ENCODE peak calls at places on chromosomes 7 and 10, in four cellular contexts. L is cardiac muscle cell, K is GM23338, M is SJSA1. N is an unnamed sample.

GRCh38 chr10:62180677-62181076 is 88.0 kb downstream of the RTKN2 start:
- DNase-seq in L (no peak), K (no peak), M (no peak), N (no peak)

GRCh38 chr7:54967384-54967783 is 51.4 kb upstream of the EGFR start:
- DNase-seq in L (no peak), K (peak), M (peak), N (no peak)

GRCh38 chr7:32680259-32681173 is 185.2 kb downstream of the AVL9 start:
- DNase-seq in L (peak), K (peak), M (peak), N (no peak)

GRCh38 chr10:3902809-3903410 is 117.9 kb upstream of the KLF6 start:
- DNase-seq in L (peak), K (no peak), M (peak), N (no peak)

GRCh38 chr7:129993275-129993674 is 40.5 kb upstream of the UBE2H start:
- DNase-seq in L (no peak), K (no peak), M (peak), N (no peak)

GRCh38 chr7:94303736-94304135 is 91.0 kb upstream of the COL1A2 start:
- DNase-seq in L (peak), K (no peak), M (peak), N (no peak)

GRCh38 chr10:108166401-108166800 is 1001.9 kb upstream of the SORCS1 start:
- DNase-seq in L (no peak), K (no peak), M (no peak), N (no peak)

GRCh38 chr7:91080351-91080750 is 183.9 kb upstream of the FZD1 start:
- DNase-seq in L (no peak), K (no peak), M (no peak), N (no peak)

DNA sequence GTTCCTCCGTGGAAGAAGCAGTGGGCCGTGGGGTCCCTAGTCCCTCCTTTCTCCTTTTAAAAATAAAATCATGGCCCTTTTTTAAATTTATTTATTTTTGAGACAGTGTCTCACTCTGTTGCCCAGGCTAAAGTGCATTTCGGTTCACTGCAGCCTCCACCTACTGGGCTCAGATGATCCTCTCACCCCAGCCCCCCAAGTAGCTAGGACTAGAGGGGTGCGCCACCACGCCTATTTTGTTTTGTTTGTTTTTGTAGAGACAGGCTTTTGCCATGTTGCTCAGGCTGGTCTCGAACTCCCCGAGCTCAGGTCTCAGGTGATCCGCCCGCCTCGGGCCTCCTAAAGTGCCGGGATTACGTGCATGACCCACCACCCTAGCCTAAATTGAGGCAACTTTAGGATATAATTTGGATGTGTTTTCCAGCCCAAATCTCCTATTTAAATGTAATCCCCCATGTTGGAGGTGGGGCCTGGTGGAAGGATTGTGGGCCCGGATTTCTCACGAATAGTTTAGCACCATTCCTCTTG is 796 bp downstream of the ZNF736 start:
- DNase-seq in L (no peak), K (peak), M (no peak), N (no peak)
- H3K27ac ChIP-seq in L (no peak), K (peak), M (no peak), N (peak)

GRCh38 chr7:128699196-128699712 is 27.2 kb downstream of the GARIN1A start:
- DNase-seq in L (no peak), K (peak), M (no peak), N (no peak)
- H3K27ac ChIP-seq in L (no peak), K (no peak), M (no peak), N (no peak)

GRCh38 chr7:82677064-82677463 is 233.5 kb upstream of the CACNA2D1 start:
- DNase-seq in L (no peak), K (peak), M (no peak), N (no peak)
- H3K27ac ChIP-seq in L (no peak), K (no peak), M (no peak), N (no peak)

GRCh38 chr7:64685091-64685490 is 19.2 kb downstream of the ZNF107 start:
- DNase-seq in L (no peak), K (peak), M (no peak), N (no peak)

GRCh38 chr7:64686493-64687184 is 20.7 kb downstream of the ZNF107 start:
- DNase-seq in L (no peak), K (no peak), M (no peak), N (no peak)

GRCh38 chr7:64687249-64687648 is 21.3 kb downstream of the ZNF107 start:
- DNase-seq in L (no peak), K (no peak), M (no peak), N (no peak)

GRCh38 chr7:64685741-64686140 is 19.8 kb downstream of the ZNF107 start:
- DNase-seq in L (no peak), K (no peak), M (no peak), N (no peak)
- H3K27ac ChIP-seq in L (no peak), K (no peak), M (no peak), N (no peak)

DNA sequence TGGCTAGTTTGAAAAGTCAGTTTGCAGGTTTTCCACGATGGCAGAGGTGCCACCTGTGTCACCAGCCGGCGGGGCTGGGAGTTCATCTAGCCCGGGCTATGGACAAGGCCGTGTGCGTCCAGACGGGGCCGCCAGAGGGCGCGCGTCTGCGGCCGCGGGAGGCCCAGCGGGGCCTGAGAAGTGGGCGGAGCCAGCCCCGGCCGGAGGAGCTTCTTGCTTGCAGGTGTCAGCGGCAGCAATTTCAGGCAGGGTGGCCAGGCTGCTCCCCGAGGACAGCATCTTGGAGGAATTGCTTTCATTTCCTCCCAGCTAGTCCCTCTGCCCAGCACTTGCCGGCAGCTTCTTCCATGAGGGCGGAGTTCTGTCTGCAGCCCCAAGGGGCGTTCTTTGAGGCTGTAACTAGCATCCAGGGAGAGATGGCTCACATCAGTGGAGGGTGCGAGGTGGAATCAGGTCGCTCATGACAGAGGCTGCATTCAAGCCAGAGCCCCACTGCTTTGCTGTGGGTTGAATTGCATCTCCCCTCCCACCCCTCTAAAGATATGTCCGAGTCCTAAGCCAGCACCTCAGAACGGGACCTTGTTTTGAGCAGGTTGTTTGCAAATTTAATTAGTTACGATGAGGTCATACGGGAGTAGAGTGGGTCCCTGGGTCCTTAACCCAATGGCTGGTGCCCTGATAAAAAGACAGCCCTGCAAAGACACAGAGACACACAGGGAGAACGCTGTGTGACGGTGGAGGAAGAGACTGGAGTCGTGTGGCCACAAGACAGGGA is 85.9 kb upstream of the MKI67 start:
- DNase-seq in L (peak), K (peak), M (peak), N (peak)
- H3K27ac ChIP-seq in L (no peak), K (no peak), M (no peak), N (no peak)

GRCh38 chr10:124126139-124126538 is 32.7 kb upstream of the CHST15 start:
- DNase-seq in L (peak), K (no peak), M (no peak), N (no peak)
- H3K27ac ChIP-seq in L (no peak), K (no peak), M (no peak), N (no peak)

GRCh38 chr7:150973571-150974451 is 4.3 kb downstream of the KCNH2 start:
- DNase-seq in L (no peak), K (peak), M (no peak), N (peak)
- H3K27ac ChIP-seq in L (peak), K (no peak), M (no peak), N (peak)